ENCODE peak calls at places on chromosomes 3 and 15, in seven cellular contexts. A is A549, R is left ventricle myocardium inferior, J is K562, I is IMR-90, W is cardiac muscle cell, U is ovary. N is an unnamed sample.

GRCh38 chr3:133512416-133513089 is 60.9 kb upstream of the CDV3 start:
- DNase-seq in A (no peak), J (no peak), R (no peak), U (no peak), I (no peak), W (no peak), N (no peak)

GRCh38 chr3:48425281-48425812 is 4.5 kb downstream of the PLXNB1 start:
- DNase-seq in A (no peak), I (no peak), W (peak; percentile 26), U (peak; percentile 72), J (no peak), R (peak; percentile 61), N (peak; percentile 54)

GRCh38 chr15:60592386-60593339 is 113.7 kb upstream of the ICE2 start:
- DNase-seq in U (peak; percentile 86), W (peak; percentile 64), R (peak; percentile 89), A (peak; percentile 40), J (peak; percentile 54), I (peak; percentile 68), N (peak; percentile 87)

GRCh38 chr3:48819234-48820221 is 28.1 kb downstream of the PRKAR2A start:
- DNase-seq in I (no peak), J (no peak), A (no peak), W (no peak), U (no peak), R (no peak), N (no peak)

GRCh38 chr3:160665784-160666526 is 11.0 kb upstream of the ARL14 start:
- DNase-seq in I (peak; percentile 91), U (no peak), J (no peak), A (no peak), W (peak; percentile 88), R (no peak), N (no peak)

GRCh38 chr3:46674031-46674592 is 19.4 kb downstream of the ALS2CL start:
- DNase-seq in J (peak; percentile 33), W (no peak), I (no peak), U (peak; percentile 5), R (peak; percentile 9), A (no peak), N (no peak)

GRCh38 chr15:22795206-22796063 is 9.0 kb downstream of the NIPA1 start:
- DNase-seq in U (no peak), A (no peak), J (no peak), I (no peak), W (no peak), R (no peak), N (no peak)

GRCh38 chr3:155352900-155353490 is 59.5 kb upstream of the STRIT1 start:
- DNase-seq in U (no peak), A (peak; percentile 52), J (peak; percentile 52), I (peak; percentile 21), R (no peak), W (peak; percentile 50), N (no peak)

GRCh38 chr3:127732879-127733350 is 60.2 kb downstream of the ABTB1 start:
- DNase-seq in R (no peak), J (no peak), W (no peak), U (no peak), A (no peak), I (no peak), N (no peak)

GRCh38 chr3:28124882-28125281 is 116.5 kb upstream of the CMC1 start:
- DNase-seq in A (no peak), I (no peak), R (no peak), W (no peak), J (no peak), U (no peak), N (no peak)

GRCh38 chr3:104951426-104951825 is 415.3 kb upstream of the ALCAM start:
- DNase-seq in I (peak; percentile 38), W (peak; percentile 20), J (no peak), A (no peak), U (no peak), R (no peak), N (no peak)

GRCh38 chr3:42123012-42123581 is 31.9 kb downstream of the TRAK1 start:
- DNase-seq in A (no peak), W (peak; percentile 55), J (no peak), U (no peak), R (no peak), I (peak; percentile 55), N (peak; percentile 25)

GRCh38 chr3:162973518-162973917 is 1476.9 kb downstream of the OTOL1 start:
- DNase-seq in U (no peak), I (no peak), A (no peak), J (no peak), R (no peak), W (no peak), N (no peak)
- H3K4me3 ChIP-seq in U (no peak overlapping the region), I (no peak overlapping the region), A (no peak overlapping the region), J (no peak overlapping the region), R (no peak overlapping the region), W (no peak overlapping the region), N (no peak overlapping the region)

GRCh38 chr3:172106037-172106559 is 66.7 kb downstream of the FNDC3B start:
- DNase-seq in I (no peak), J (no peak), U (no peak), W (no peak), R (no peak), A (no peak), N (no peak)

GRCh38 chr3:172102123-172102882 is 62.9 kb downstream of the FNDC3B start:
- DNase-seq in U (no peak), R (no peak), J (no peak), W (no peak), I (no peak), A (no peak), N (no peak)

GRCh38 chr3:172102883-172103310 is 63.5 kb downstream of the FNDC3B start:
- DNase-seq in A (no peak), W (no peak), U (no peak), J (no peak), I (no peak), R (no peak), N (no peak)

GRCh38 chr3:172103724-172104123 is 64.3 kb downstream of the FNDC3B start:
- DNase-seq in J (no peak), W (peak; percentile 69), U (no peak), I (peak; percentile 71), R (no peak), A (no peak), N (no peak)

DNA sequence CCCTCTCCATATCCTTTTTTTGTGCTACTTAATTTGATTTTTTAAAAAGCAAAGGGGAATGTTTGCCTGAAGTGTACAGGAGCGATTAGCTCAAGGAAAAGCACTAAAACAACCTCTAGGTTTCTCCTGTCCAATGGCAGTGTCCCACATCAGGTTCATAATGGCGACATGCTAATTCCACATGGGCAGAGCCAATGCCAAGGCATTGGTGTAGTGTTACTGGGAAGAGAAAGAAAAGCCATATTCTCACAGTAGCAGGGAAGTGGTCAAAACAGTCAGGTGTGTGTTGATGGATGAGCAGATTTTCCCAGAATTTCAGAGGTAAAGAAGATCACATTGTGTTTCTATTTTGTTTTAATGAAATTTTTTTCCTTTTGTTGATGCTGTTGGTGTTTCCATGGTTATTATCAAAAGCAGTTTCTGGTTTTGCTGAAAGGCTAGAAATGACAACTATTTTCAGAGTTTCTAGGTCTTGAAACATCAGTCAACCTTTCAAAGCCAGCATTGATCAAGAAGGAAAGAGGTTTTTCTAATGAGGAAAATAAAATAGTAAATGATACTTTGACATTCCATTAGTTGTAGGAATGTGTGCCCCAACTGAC is 65.2 kb downstream of the FNDC3B start:
- DNase-seq in A (peak; percentile 29), R (no peak), I (no peak), J (peak; percentile 59), U (no peak), W (peak; percentile 40), N (no peak)
- H3K4me1 ChIP-seq in A (peaks cover 92% of the 10 kb centered on the region), R (peaks cover 94% of the 10 kb centered on the region), I (peaks cover 14% of the 10 kb centered on the region), J (peaks cover 50% of the 10 kb centered on the region), U (peaks cover 10% of the 10 kb centered on the region), W (peaks cover 76% of the 10 kb centered on the region), N (peaks cover 97% of the 10 kb centered on the region)

GRCh38 chr3:30221622-30222021 is 384.8 kb upstream of the TGFBR2 start:
- DNase-seq in R (no peak), U (no peak), J (no peak), I (peak; percentile 32), W (peak; percentile 24), A (no peak), N (no peak)
- TF ChIP-seq CTCF in R (no peak), U (no peak), J (no peak), I (no peak), W (no peak), A (no peak), N (no peak)

GRCh38 chr3:71786551-71786950 is 1.6 kb upstream of the PROK2 start:
- DNase-seq in U (no peak), J (no peak), R (no peak), W (no peak), I (no peak), A (no peak), N (no peak)

GRCh38 chr3:71784914-71785593 is at the start of gene PROK2:
- DNase-seq in R (no peak), W (peak; percentile 6), U (no peak), I (no peak), A (no peak), J (no peak), N (no peak)

GRCh38 chr3:71784201-71784913 is 591 bp downstream of the PROK2 start:
- DNase-seq in U (no peak), J (no peak), R (no peak), W (no peak), I (no peak), A (no peak), N (no peak)

GRCh38 chr3:71787851-71788405 is 3.0 kb upstream of the PROK2 start:
- DNase-seq in J (peak; percentile 34), W (no peak), I (no peak), U (no peak), R (no peak), A (no peak), N (no peak)

GRCh38 chr3:71785594-71786472 is 885 bp upstream of the PROK2 start:
- DNase-seq in I (no peak), J (no peak), R (no peak), W (no peak), A (no peak), U (no peak), N (no peak)
- H3K4me3 ChIP-seq in I (no peak overlapping the region), J (no peak overlapping the region), R (peak overlapping the region; percentile 58), W (peak overlapping the region; percentile 40), A (no peak overlapping the region), U (no peak overlapping the region), N (peak overlapping the region; percentile 6)

DNA sequence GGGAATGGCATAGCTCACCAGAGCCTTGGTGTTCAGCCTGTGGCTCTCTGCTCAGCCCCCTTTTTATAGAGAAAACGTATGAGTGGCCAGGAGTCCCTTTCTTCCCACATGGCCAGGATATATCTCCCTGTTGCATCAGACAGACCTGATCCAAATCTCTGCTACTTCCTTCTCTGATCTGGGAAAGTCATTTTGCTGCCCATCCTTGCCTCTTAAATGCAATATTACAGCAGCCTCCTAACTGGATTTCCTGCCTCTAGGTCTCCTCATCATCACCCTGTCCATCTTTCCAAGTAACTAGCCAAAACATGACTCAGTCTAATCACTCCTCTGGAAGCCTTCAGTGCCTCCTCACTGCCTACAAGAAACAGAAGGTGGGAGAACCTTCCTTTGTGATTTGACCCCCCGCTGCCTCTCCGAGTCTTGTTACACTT is 43.0 kb downstream of the CTDSPL start:
- DNase-seq in I (peak; percentile 75), U (no peak), W (peak; percentile 69), R (no peak), A (no peak), J (no peak), N (no peak)
- H3K4me1 ChIP-seq in I (peaks cover 25% of the 10 kb centered on the region), U (peaks cover 20% of the 10 kb centered on the region), W (peaks cover 31% of the 10 kb centered on the region), R (peaks cover 71% of the 10 kb centered on the region), A (peaks cover 4% of the 10 kb centered on the region), J (peaks cover 19% of the 10 kb centered on the region), N (peaks cover 60% of the 10 kb centered on the region)

DNA sequence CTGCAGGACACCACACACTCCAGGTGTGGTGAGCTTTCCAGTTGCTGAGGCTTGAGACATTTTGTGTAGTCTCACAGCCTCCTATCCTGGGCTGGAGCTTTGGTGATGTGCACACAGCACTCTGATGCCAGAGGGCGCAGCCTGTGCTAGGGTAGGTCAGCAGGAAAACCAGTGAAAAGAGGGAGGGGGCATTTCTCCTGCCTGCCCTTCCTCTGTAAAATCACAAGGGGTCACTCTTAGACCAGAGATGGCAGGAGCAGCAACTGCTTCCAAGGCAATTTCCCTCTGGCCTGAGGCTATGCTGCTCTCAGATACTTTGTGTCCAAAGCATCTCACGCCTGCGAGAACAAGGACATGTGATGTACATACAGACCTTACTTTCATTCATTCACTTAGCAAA is 16.5 kb upstream of the MUSTN1 start:
- DNase-seq in I (peak; percentile 49), J (peak; percentile 52), R (no peak), U (no peak), A (peak; percentile 62), W (peak; percentile 56), N (no peak)
- TF ChIP-seq CTCF in I (peak; percentile 74), J (peak; percentile 80), R (peak; percentile 62), U (no peak), A (peak; percentile 50), W (peak; percentile 55), N (peak; percentile 63)

N was measured in heart right ventricle.